ENCODE peak calls at places on chromosomes 1 and 21, in ten cellular contexts. X is Calu3, N is vagina, A is breast epithelium, L is HL-60, U is GM23338, F is spleen, W is natural killer cell, Z is neural crest cell, Q is fibroblast of mammary gland. S is an unnamed sample.

GRCh38 chr1:182317489-182318180 is 74.0 kb downstream of the GLUL start:
- DNase-seq in Z (no peak), Q (no peak), L (no peak), A (no peak), N (no peak), U (no peak), W (no peak), X (no peak), F (no peak), S (no peak)

GRCh38 chr1:88736633-88737248 is 52.7 kb downstream of the PKN2 start:
- DNase-seq in F (no peak), A (no peak), U (peak), Q (peak), X (peak), W (no peak), N (no peak), L (no peak), Z (no peak), S (no peak)

GRCh38 chr1:19003371-19004290 is 47.2 kb upstream of the IFFO2 start:
- DNase-seq in N (peak), F (no peak), U (no peak), Q (peak), X (no peak), L (no peak), W (no peak), A (no peak), Z (no peak), S (no peak)

GRCh38 chr1:65189716-65190115 is 41.7 kb downstream of the AK4 start:
- DNase-seq in A (no peak), L (no peak), U (no peak), W (no peak), Q (peak), Z (no peak), N (no peak), F (no peak), X (no peak), S (no peak)

GRCh38 chr1:32474954-32475353 is 10.1 kb downstream of the ZBTB8B start:
- DNase-seq in Q (no peak), A (no peak), F (peak), U (no peak), N (no peak), L (no peak), W (no peak), X (peak), Z (no peak), S (no peak)

GRCh38 chr1:93715529-93716126 is 34.0 kb upstream of the BCAR3 start:
- DNase-seq in Z (no peak), A (no peak), L (no peak), N (no peak), Q (no peak), W (no peak), F (no peak), X (no peak), U (no peak), S (no peak)

GRCh38 chr1:66770694-66771093 is 18.4 kb downstream of the DYNLT5 start:
- DNase-seq in F (no peak), N (no peak), Q (no peak), L (no peak), Z (no peak), A (no peak), W (no peak), U (no peak), X (no peak), S (no peak)

GRCh38 chr1:7574121-7575040 is 196.7 kb upstream of the VAMP3 start:
- DNase-seq in Z (no peak), U (no peak), L (no peak), N (no peak), A (peak), W (no peak), Q (peak), F (peak), X (peak), S (no peak)

GRCh38 chr1:53576381-53576801 is 117.2 kb downstream of the DMRTB1 start:
- DNase-seq in N (no peak), X (no peak), L (no peak), U (no peak), W (no peak), Q (no peak), Z (no peak), A (peak), F (peak), S (no peak)

GRCh38 chr1:230243146-230243545 is 176.1 kb downstream of the GALNT2 start:
- DNase-seq in A (no peak), Z (no peak), N (no peak), Q (no peak), L (no peak), F (no peak), X (no peak), U (no peak), W (no peak), S (no peak)

GRCh38 chr1:193581338-193581737 is 394.9 kb upstream of the B3GALT2 start:
- DNase-seq in A (no peak), L (no peak), W (no peak), F (no peak), Z (no peak), N (no peak), Q (no peak), U (no peak), X (no peak), S (no peak)

GRCh38 chr21:45867671-45868081 is 113.9 kb upstream of the COL6A1 start:
- DNase-seq in Q (no peak), X (no peak), N (no peak), F (peak), U (no peak), W (no peak), Z (no peak), A (no peak), L (no peak), S (no peak)

GRCh38 chr1:56864430-56864829 is 9.8 kb downstream of the C8A start:
- DNase-seq in X (no peak), Q (peak), N (no peak), U (no peak), L (no peak), A (no peak), F (no peak), W (no peak), Z (no peak), S (no peak)

GRCh38 chr1:245742891-245743290 is 588.1 kb downstream of the KIF26B start:
- DNase-seq in A (no peak), W (no peak), Z (no peak), Q (peak), U (no peak), F (no peak), N (no peak), L (no peak), X (no peak), S (no peak)

GRCh38 chr1:51234721-51235425 is 1.2 kb upstream of the RNF11 start:
- DNase-seq in W (no peak), Z (no peak), N (no peak), A (peak), F (peak), U (no peak), L (peak), X (peak), Q (peak), S (peak)

GRCh38 chr1:42745851-42746250 is 5.8 kb upstream of the CLDN19 start:
- DNase-seq in Z (no peak), N (no peak), A (no peak), X (no peak), L (no peak), W (no peak), Q (no peak), F (no peak), U (no peak), S (no peak)

GRCh38 chr1:47963568-47963973 is 33.6 kb downstream of the TRABD2B start:
- DNase-seq in U (no peak), F (no peak), N (no peak), W (no peak), X (no peak), A (no peak), Q (no peak), Z (no peak), L (no peak), S (no peak)
- TF ChIP-seq CTCF in U (no peak), F (no peak), N (no peak), W (no peak), X (no peak), A (no peak), Q (no peak), Z (no peak), L (no peak), S (no peak)

GRCh38 chr21:31780944-31781343 is 49.0 kb upstream of the SCAF4 start:
- DNase-seq in U (peak), W (no peak), F (no peak), Z (no peak), X (no peak), N (no peak), A (no peak), Q (no peak), L (no peak), S (no peak)
- TF ChIP-seq CTCF in U (peak), W (no peak), F (no peak), Z (peak), X (no peak), N (no peak), A (no peak), Q (no peak), L (no peak), S (no peak)

DNA sequence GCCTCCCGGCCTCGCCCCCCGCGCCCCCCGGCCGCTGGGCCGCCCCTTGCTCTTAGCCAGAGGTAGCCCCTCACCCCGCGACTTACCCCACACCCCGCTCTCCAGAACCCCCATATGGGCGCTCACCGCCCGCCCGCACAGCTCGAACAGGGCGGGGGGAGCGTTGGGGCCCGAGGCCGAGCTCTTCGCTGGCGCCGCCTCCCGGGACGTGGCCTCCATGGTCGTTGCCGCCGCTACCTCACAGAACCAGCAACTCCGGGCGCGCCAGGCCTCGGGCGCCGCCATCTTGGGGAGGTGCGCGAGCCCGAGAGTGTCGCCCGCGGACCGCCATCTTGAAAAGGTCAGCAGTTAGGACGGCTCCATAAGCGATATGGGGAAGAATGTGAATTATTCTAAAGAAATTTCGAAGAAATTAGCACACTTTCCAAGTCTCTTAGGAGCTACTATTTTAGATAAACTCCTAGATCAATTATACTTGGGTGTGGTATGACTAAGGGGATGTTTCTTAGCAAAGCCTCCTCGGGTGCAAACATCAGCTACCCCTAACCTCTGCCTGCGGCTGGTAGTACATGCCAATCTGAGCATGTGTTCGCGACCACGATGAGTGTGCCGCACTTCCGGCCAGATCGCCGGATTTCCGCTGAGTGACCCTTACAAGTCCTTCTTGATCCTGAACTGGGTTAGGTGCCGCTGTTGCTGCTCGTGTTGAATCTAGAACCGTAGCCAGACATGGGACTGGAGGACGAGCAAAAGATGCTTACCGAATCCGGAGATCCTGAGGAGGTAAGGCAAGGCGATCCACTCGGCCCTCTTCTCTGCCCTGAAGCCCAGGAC is at the start of the genes LRRC41 and UQCRH:
- DNase-seq in X (peak), Q (peak), L (peak), W (peak), F (peak), A (peak), N (peak), Z (peak), U (peak), S (peak)
- TF ChIP-seq CTCF in X (no peak), Q (no peak), L (no peak), W (no peak), F (no peak), A (no peak), N (no peak), Z (no peak), U (no peak), S (no peak)

DNA sequence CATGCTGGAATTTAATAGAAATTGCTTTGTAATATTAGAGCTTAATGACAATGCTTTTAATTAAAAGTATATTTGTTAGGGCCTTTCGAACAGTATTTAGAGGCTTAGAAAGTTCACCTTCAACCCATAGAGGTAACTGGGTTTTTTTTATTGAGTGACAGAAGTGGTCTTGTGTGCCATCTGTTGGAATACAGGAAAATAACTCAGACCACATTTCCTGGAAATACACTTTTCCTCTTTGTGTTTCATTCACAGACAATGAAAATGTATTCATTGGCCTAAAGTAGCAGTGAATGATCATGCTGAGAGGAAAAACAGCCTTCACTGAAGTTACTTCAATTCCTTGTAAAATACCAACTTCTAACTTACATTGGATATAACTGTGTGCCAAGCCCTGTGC is 83.6 kb upstream of the L1TD1 start:
- DNase-seq in W (no peak), X (no peak), N (no peak), L (no peak), Z (no peak), Q (no peak), U (no peak), A (no peak), F (no peak), S (no peak)
- TF ChIP-seq CTCF in W (no peak), X (no peak), N (no peak), L (no peak), Z (no peak), Q (no peak), U (peak), A (no peak), F (no peak), S (no peak)